ENCODE peak calls at places on chromosome 14, in seven cellular contexts. One of them, this sample, is unnamed.

GRCh38 chr14:91231446-91231845 is 13.1 kb downstream of the GPR68 start:
- DNase-seq in prostate gland: no peak
- DNase-seq in stomach: no peak
- DNase-seq in GM23338: no peak
- DNase-seq in sigmoid colon: no peak
- DNase-seq in transverse colon: no peak
- DNase-seq in breast epithelium: no peak
- DNase-seq in this sample: no peak

GRCh38 chr14:94056579-94057308 is 24.3 kb downstream of the DDX24 start:
- DNase-seq in prostate gland: no peak
- DNase-seq in stomach: no peak
- DNase-seq in GM23338: no peak
- DNase-seq in sigmoid colon: no peak
- DNase-seq in transverse colon: no peak
- DNase-seq in breast epithelium: no peak
- DNase-seq in this sample: peak

GRCh38 chr14:90560529-90560928 is 163.7 kb downstream of the CALM1 start:
- DNase-seq in prostate gland: no peak
- DNase-seq in stomach: no peak
- DNase-seq in GM23338: no peak
- DNase-seq in sigmoid colon: no peak
- DNase-seq in transverse colon: no peak
- DNase-seq in breast epithelium: no peak
- DNase-seq in this sample: no peak

GRCh38 chr14:33457021-33457420 is 493.9 kb downstream of the EGLN3 start:
- DNase-seq in prostate gland: no peak
- DNase-seq in stomach: no peak
- DNase-seq in GM23338: no peak
- DNase-seq in sigmoid colon: no peak
- DNase-seq in transverse colon: no peak
- DNase-seq in breast epithelium: no peak
- DNase-seq in this sample: no peak

GRCh38 chr14:105100931-105101330 is 35.7 kb upstream of the GPR132 start:
- DNase-seq in prostate gland: no peak
- DNase-seq in stomach: no peak
- DNase-seq in GM23338: no peak
- DNase-seq in sigmoid colon: no peak
- DNase-seq in transverse colon: no peak
- DNase-seq in breast epithelium: no peak
- DNase-seq in this sample: no peak

GRCh38 chr14:96623676-96624484 is 121.7 kb downstream of the PAPOLA start:
- DNase-seq in prostate gland: no peak
- DNase-seq in stomach: no peak
- DNase-seq in GM23338: no peak
- DNase-seq in sigmoid colon: no peak
- DNase-seq in transverse colon: no peak
- DNase-seq in breast epithelium: no peak
- DNase-seq in this sample: no peak

GRCh38 chr14:104223101-104223809 is 84.9 kb downstream of the KIF26A start:
- DNase-seq in prostate gland: no peak
- DNase-seq in stomach: no peak
- DNase-seq in GM23338: peak
- DNase-seq in sigmoid colon: no peak
- DNase-seq in transverse colon: peak
- DNase-seq in breast epithelium: no peak
- DNase-seq in this sample: no peak

GRCh38 chr14:103545219-103545914 is 16.4 kb downstream of the TRMT61A start:
- DNase-seq in prostate gland: no peak
- DNase-seq in stomach: no peak
- DNase-seq in GM23338: no peak
- DNase-seq in sigmoid colon: peak
- DNase-seq in transverse colon: no peak
- DNase-seq in breast epithelium: no peak
- DNase-seq in this sample: no peak

GRCh38 chr14:68124885-68125731 is 305.5 kb downstream of the RAD51B start:
- DNase-seq in prostate gland: no peak
- DNase-seq in stomach: no peak
- DNase-seq in GM23338: no peak
- DNase-seq in sigmoid colon: no peak
- DNase-seq in transverse colon: no peak
- DNase-seq in breast epithelium: no peak
- DNase-seq in this sample: no peak

GRCh38 chr14:56065621-56066295 is 52.5 kb upstream of the PELI2 start:
- DNase-seq in prostate gland: no peak
- DNase-seq in stomach: no peak
- DNase-seq in GM23338: no peak
- DNase-seq in sigmoid colon: no peak
- DNase-seq in transverse colon: no peak
- DNase-seq in breast epithelium: no peak
- DNase-seq in this sample: no peak

GRCh38 chr14:37594916-37595808 is at the start of the genes FOXA1 and TTC6:
- DNase-seq in prostate gland: peak
- DNase-seq in stomach: peak
- DNase-seq in GM23338: peak
- DNase-seq in sigmoid colon: no peak
- DNase-seq in transverse colon: peak
- DNase-seq in breast epithelium: no peak
- DNase-seq in this sample: no peak

GRCh38 chr14:58574623-58575022 is 63.1 kb upstream of the DACT1 start:
- DNase-seq in prostate gland: no peak
- DNase-seq in stomach: no peak
- DNase-seq in GM23338: peak
- DNase-seq in sigmoid colon: no peak
- DNase-seq in transverse colon: no peak
- DNase-seq in breast epithelium: no peak
- DNase-seq in this sample: no peak
- TF ChIP-seq CTCF in prostate gland: no peak
- TF ChIP-seq CTCF in stomach: no peak
- TF ChIP-seq CTCF in GM23338: peak
- TF ChIP-seq CTCF in sigmoid colon: no peak
- TF ChIP-seq CTCF in transverse colon: no peak
- TF ChIP-seq CTCF in breast epithelium: no peak
- TF ChIP-seq CTCF in this sample: no peak

DNA sequence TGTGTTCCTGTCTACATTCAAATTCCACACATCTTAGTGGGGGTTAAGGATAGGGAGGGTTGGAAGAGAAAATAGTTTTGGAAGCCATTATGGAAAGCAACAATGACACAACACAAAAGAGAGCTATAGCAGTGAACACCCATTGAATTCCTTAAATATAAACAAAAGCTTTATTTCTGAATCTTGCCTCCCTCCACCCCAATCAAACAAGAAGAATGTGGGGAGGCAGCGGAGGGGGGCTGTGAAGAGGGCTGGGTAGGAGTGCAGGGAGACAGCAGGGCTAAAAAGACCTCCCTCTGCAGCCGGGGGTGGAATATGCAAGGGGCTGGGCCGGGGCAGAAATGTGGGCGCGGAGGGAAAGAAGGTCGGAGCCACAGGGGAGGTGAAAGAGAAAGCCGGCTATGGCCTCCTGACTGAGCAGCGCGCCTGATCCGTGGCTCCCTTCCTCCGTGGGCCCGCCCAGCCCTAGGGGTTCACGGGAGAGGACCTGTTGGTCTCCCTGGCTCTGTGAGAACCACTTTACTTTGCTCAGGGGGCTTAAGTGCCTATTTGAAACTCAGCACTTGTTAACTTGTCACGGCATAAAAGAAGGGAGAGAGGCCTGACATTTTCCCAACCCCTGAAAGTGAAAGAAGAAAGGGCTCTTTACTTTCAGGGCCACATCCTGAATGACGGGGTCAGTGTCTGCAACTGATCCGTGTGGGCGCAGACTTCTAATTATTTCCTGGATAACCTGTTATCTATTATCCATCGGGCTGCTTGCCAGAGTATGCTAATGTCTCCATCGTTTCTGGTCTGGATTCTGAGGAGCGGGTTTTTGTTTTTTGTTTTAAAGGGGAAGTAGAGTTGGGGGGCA is 127.3 kb upstream of the MAX start:
- DNase-seq in prostate gland: peak
- DNase-seq in stomach: peak
- DNase-seq in GM23338: peak
- DNase-seq in sigmoid colon: no peak
- DNase-seq in transverse colon: peak
- DNase-seq in breast epithelium: no peak
- DNase-seq in this sample: no peak
- TF ChIP-seq POLR2AphosphoS5 in prostate gland: no peak
- TF ChIP-seq POLR2AphosphoS5 in stomach: no peak
- TF ChIP-seq POLR2AphosphoS5 in GM23338: no peak
- TF ChIP-seq POLR2AphosphoS5 in sigmoid colon: no peak
- TF ChIP-seq POLR2AphosphoS5 in transverse colon: no peak
- TF ChIP-seq POLR2AphosphoS5 in breast epithelium: no peak
- TF ChIP-seq POLR2AphosphoS5 in this sample: no peak

GRCh38 chr14:92603309-92604257 is 90.0 kb downstream of the RIN3 start:
- DNase-seq in prostate gland: peak
- DNase-seq in stomach: no peak
- DNase-seq in GM23338: peak
- DNase-seq in sigmoid colon: peak
- DNase-seq in transverse colon: peak
- DNase-seq in breast epithelium: peak
- DNase-seq in this sample: no peak
- TF ChIP-seq CTCF in prostate gland: peak
- TF ChIP-seq CTCF in stomach: no peak
- TF ChIP-seq CTCF in GM23338: peak
- TF ChIP-seq CTCF in sigmoid colon: peak
- TF ChIP-seq CTCF in transverse colon: no peak
- TF ChIP-seq CTCF in breast epithelium: no peak
- TF ChIP-seq CTCF in this sample: no peak

GRCh38 chr14:35122696-35123387 is 490 bp downstream of the PRORP start:
- DNase-seq in prostate gland: peak
- DNase-seq in stomach: no peak
- DNase-seq in GM23338: peak
- DNase-seq in sigmoid colon: no peak
- DNase-seq in transverse colon: no peak
- DNase-seq in breast epithelium: no peak
- DNase-seq in this sample: no peak
- TF ChIP-seq POLR2AphosphoS5 in prostate gland: peak
- TF ChIP-seq POLR2AphosphoS5 in stomach: no peak
- TF ChIP-seq POLR2AphosphoS5 in GM23338: no peak
- TF ChIP-seq POLR2AphosphoS5 in sigmoid colon: no peak
- TF ChIP-seq POLR2AphosphoS5 in transverse colon: no peak
- TF ChIP-seq POLR2AphosphoS5 in breast epithelium: no peak
- TF ChIP-seq POLR2AphosphoS5 in this sample: no peak

GRCh38 chr14:98692832-98693231 is 579.2 kb downstream of the BCL11B start:
- DNase-seq in prostate gland: no peak
- DNase-seq in stomach: no peak
- DNase-seq in GM23338: no peak
- DNase-seq in sigmoid colon: no peak
- DNase-seq in transverse colon: no peak
- DNase-seq in breast epithelium: no peak
- DNase-seq in this sample: no peak

GRCh38 chr14:98689936-98690335 is 582.1 kb downstream of the BCL11B start:
- DNase-seq in prostate gland: no peak
- DNase-seq in stomach: no peak
- DNase-seq in GM23338: no peak
- DNase-seq in sigmoid colon: no peak
- DNase-seq in transverse colon: no peak
- DNase-seq in breast epithelium: no peak
- DNase-seq in this sample: no peak

GRCh38 chr14:98695809-98696208 is 576.2 kb downstream of the BCL11B start:
- DNase-seq in prostate gland: no peak
- DNase-seq in stomach: no peak
- DNase-seq in GM23338: no peak
- DNase-seq in sigmoid colon: no peak
- DNase-seq in transverse colon: no peak
- DNase-seq in breast epithelium: no peak
- DNase-seq in this sample: no peak

GRCh38 chr14:98698341-98698740 is 573.7 kb downstream of the BCL11B start:
- DNase-seq in prostate gland: no peak
- DNase-seq in stomach: no peak
- DNase-seq in GM23338: no peak
- DNase-seq in sigmoid colon: no peak
- DNase-seq in transverse colon: no peak
- DNase-seq in breast epithelium: no peak
- DNase-seq in this sample: no peak

GRCh38 chr14:98694541-98694940 is 577.5 kb downstream of the BCL11B start:
- DNase-seq in prostate gland: no peak
- DNase-seq in stomach: no peak
- DNase-seq in GM23338: no peak
- DNase-seq in sigmoid colon: no peak
- DNase-seq in transverse colon: no peak
- DNase-seq in breast epithelium: no peak
- DNase-seq in this sample: no peak
- TF ChIP-seq CTCF in prostate gland: no peak
- TF ChIP-seq CTCF in stomach: no peak
- TF ChIP-seq CTCF in GM23338: no peak
- TF ChIP-seq CTCF in sigmoid colon: no peak
- TF ChIP-seq CTCF in transverse colon: no peak
- TF ChIP-seq CTCF in breast epithelium: no peak
- TF ChIP-seq CTCF in this sample: no peak

DNA sequence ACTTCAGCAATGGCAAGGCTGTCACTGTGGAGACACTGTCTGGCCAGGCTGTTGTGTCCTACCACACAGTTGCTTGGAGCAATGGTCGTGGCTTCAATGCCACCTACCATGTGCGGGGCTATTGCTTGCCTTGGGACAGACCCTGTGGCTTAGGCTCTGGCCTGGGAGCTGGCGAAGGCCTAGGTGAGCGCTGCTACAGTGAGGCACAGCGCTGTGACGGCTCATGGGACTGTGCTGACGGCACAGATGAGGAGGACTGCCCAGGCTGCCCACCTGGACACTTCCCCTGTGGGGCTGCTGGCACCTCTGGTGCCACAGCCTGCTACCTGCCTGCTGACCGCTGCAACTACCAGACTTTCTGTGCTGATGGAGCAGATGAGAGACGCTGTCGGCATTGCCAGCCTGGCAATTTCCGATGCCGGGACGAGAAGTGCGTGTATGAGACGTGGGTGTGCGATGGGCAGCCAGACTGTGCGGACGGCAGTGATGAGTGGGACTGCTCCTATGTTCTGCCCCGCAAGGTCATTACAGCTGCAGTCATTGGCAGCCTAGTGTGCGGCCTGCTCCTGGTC is 4.3 kb downstream of the LRP10 start:
- DNase-seq in prostate gland: no peak
- DNase-seq in stomach: no peak
- DNase-seq in GM23338: no peak
- DNase-seq in sigmoid colon: no peak
- DNase-seq in transverse colon: no peak
- DNase-seq in breast epithelium: no peak
- DNase-seq in this sample: no peak
- TF ChIP-seq POLR2AphosphoS5 in prostate gland: no peak
- TF ChIP-seq POLR2AphosphoS5 in stomach: no peak
- TF ChIP-seq POLR2AphosphoS5 in GM23338: no peak
- TF ChIP-seq POLR2AphosphoS5 in sigmoid colon: no peak
- TF ChIP-seq POLR2AphosphoS5 in transverse colon: no peak
- TF ChIP-seq POLR2AphosphoS5 in breast epithelium: no peak
- TF ChIP-seq POLR2AphosphoS5 in this sample: no peak

This sample was measured in vagina.